ENCODE peak calls at places on chromosome 21, in five cellular contexts. M, V, Y, H and A are unnamed samples.

GRCh38 chr21:33751533-33751932 is 109.2 kb downstream of the ITSN1 start:
- DNase-seq in V (no peak), H (no peak), Y (no peak), M (no peak), A (no peak)

GRCh38 chr21:27715131-27715530 is 748.2 kb upstream of the ADAMTS5 start:
- DNase-seq in V (no peak), H (no peak), Y (no peak), M (no peak), A (no peak)

GRCh38 chr21:38306833-38307232 is 50.0 kb downstream of the KCNJ15 start:
- DNase-seq in M (no peak), V (no peak), Y (no peak), H (no peak), A (no peak)

GRCh38 chr21:14120091-14120734 is 90.5 kb downstream of the LIPI start:
- DNase-seq in V (peak; percentile 25), M (peak; percentile 18), H (no peak), Y (peak; percentile 9), A (peak; percentile 6)

GRCh38 chr21:44918581-44919033 is 2.1 kb downstream of the ITGB2 start:
- DNase-seq in M (no peak), V (no peak), H (no peak), Y (no peak), A (no peak)

GRCh38 chr21:44944596-44944995 is 4.8 kb downstream of the SLX9 start:
- DNase-seq in M (no peak), V (no peak), Y (no peak), H (no peak), A (no peak)

GRCh38 chr21:15617968-15618367 is 111.8 kb upstream of the USP25 start:
- DNase-seq in Y (no peak), V (peak; percentile 5), M (no peak), H (no peak), A (no peak)

GRCh38 chr21:36044056-36044455 is 16.3 kb downstream of the SETD4 start:
- DNase-seq in V (no peak), Y (no peak), M (no peak), H (no peak), A (no peak)

GRCh38 chr21:44579056-44579832 is 1.2 kb downstream of the KRTAP10-5 start:
- DNase-seq in Y (no peak), M (no peak), H (no peak), V (no peak), A (no peak)

GRCh38 chr21:35019631-35020032 is 29.5 kb downstream of the RUNX1 start:
- DNase-seq in M (no peak), Y (peak; percentile 70), V (no peak), H (no peak), A (no peak)

GRCh38 chr21:37001446-37001845 is 5.1 kb upstream of the RIPPLY3 start:
- DNase-seq in H (no peak), Y (no peak), M (no peak), V (no peak), A (no peak)

GRCh38 chr21:36591326-36591970 is 107.5 kb upstream of the SIM2 start:
- DNase-seq in V (no peak), H (no peak), Y (no peak), M (no peak), A (no peak)

GRCh38 chr21:34065015-34065414 is 8.4 kb upstream of the MRPS6 start:
- DNase-seq in M (no peak), H (no peak), V (no peak), Y (no peak), A (no peak)

GRCh38 chr21:39647476-39647875 is 34.7 kb downstream of the B3GALT5 start:
- DNase-seq in Y (no peak), V (no peak), M (no peak), H (no peak), A (no peak)

GRCh38 chr21:38486221-38486620 is 12.1 kb downstream of the ERG start:
- DNase-seq in V (no peak), Y (no peak), M (no peak), H (no peak), A (no peak)

GRCh38 chr21:28781602-28782274 is 210.9 kb downstream of the LTN1 start:
- DNase-seq in M (no peak), H (no peak), V (peak; percentile 37), Y (no peak), A (no peak)
- TF ChIP-seq CTCF in M (no peak), H (peak; percentile 56), V (peak; percentile 65), Y (no peak), A (peak; percentile 34)

DNA sequence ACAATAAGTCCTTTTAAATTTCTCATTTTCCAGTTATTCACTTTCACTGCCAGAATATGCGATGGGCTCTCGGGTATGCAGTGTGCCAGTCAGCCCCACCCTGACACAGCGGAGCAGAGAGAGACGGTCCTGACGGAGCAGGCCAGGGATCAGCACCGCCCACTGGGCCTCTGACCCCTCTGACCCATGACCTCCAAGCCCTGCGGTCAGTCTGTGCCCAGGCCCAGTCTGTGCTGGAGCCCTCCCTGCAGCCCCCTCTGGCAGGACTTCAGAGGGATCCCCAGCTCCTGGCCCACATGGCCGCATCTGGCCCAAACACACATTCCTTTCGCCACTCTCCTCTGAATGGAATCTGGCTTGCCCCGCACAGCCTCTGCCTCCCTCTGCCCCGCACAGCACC is 43.5 kb upstream of the COL6A2 start:
- DNase-seq in Y (no peak), V (no peak), H (no peak), M (no peak), A (no peak)
- H3K27ac ChIP-seq in Y (no peak overlapping the region), V (no peak overlapping the region), H (peak overlapping the region; percentile 36), M (no peak overlapping the region), A (no peak overlapping the region)

DNA sequence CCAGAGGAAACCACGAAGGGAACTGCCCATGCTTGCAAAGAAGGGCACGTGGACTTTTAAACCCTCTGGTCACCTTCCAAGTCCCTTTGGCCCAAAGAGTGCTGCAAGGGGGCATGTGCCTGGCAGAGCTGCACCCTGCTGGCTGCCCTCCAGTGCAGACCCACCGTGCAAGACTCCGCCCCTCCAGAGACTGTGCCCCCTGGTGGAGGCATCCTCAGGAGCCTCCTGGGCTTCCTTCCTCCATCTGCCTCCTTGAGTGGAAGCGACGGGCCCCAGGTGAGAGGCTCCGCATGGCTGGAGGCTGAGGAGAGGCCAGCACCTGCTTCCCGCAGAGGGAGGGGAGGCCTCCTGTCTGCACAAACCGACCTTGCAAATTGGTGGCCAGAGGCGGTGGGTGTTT is 100.7 kb downstream of the CRYAA start:
- DNase-seq in H (peak; percentile 6), M (peak; percentile 57), V (no peak), Y (no peak), A (peak; percentile 33)
- TF ChIP-seq CTCF in H (no peak), M (peak; percentile 38), V (peak; percentile 33), Y (no peak), A (peak; percentile 46)

DNA sequence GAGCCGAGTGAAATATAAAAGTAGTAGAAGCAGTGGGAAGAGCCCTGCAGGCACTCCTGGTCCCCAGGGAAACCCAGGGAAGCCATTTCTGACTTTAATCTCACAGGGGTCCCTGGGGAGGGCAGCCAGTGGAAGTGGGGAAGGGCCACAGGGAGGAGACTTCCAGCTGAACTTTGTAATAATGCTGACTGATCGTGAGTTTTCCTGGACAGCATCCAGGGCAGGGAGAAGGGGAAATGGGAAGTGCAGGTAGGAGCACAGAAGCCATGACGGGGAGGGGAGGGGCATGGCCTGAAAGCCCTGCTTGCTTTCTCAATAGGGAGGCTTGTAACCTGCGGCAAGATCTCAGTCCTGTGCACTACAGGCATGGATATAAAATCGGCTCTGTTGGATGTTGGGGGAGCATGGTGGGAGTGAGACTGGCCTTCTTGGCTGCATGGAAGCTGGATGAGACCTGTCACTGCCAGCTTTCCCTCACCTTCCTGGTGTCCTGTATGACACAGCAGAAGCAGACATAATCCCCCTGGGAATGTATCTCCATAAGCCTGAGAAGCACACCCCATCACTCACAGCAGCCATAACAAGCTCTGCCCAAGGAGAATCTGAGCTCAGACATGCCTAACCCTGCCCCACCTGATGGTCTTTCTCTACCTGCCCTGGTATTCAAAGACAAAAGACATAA is 15.1 kb upstream of the MX1 start:
- DNase-seq in Y (no peak), H (no peak), M (no peak), V (no peak), A (peak; percentile 38)
- H3K27ac ChIP-seq in Y (no peak overlapping the region), H (peak overlapping the region; percentile 22), M (no peak overlapping the region), V (no peak overlapping the region), A (no peak overlapping the region)

GRCh38 chr21:31667141-31667540 is 7.6 kb downstream of the SOD1 start:
- DNase-seq in Y (no peak), V (no peak), M (no peak), H (no peak), A (no peak)

GRCh38 chr21:31667639-31668038 is 8.1 kb downstream of the SOD1 start:
- DNase-seq in V (no peak), Y (no peak), M (no peak), H (no peak), A (no peak)

GRCh38 chr21:31666445-31667010 is 7.0 kb downstream of the SOD1 start:
- DNase-seq in M (no peak), Y (no peak), H (no peak), V (no peak), A (no peak)

GRCh38 chr21:31663584-31664249 is 4.2 kb downstream of the SOD1 start:
- DNase-seq in M (no peak), Y (no peak), H (no peak), V (no peak), A (no peak)

GRCh38 chr21:31665397-31665796 is 5.9 kb downstream of the SOD1 start:
- DNase-seq in V (no peak), M (no peak), Y (no peak), H (no peak), A (no peak)
- TF ChIP-seq CTCF in V (no peak), M (no peak), Y (no peak), H (no peak), A (no peak)